ENCODE peak calls at places on chromosomes 11 and 22, in ten cellular contexts. W is M059J, H is Karpas-422, P is C1 segment of cervical spinal cord, J is ovary, A is adrenal gland, B is GOT3, M is colonic mucosa, G is WTC11, Q is KG1. I is an unnamed sample.
A peak's percentile ranks its signal among the peaks of the same experiment; 100 is the strongest.

GRCh38 chr11:67266424-67267187 is at the start of gene GRK2:
- DNase-seq in W (peak; percentile 50), H (peak; percentile 86), P (no peak), J (peak; percentile 73), A (no peak), B (no peak), M (no peak), G (no peak), Q (no peak), I (peak; percentile 62)

GRCh38 chr11:8719260-8720190 is 36.9 kb downstream of the RPL27A start:
- DNase-seq in W (peak; percentile 98), H (no peak), P (no peak), J (no peak), A (peak; percentile 86), B (peak; percentile 5), M (no peak), G (no peak), Q (no peak), I (no peak)

GRCh38 chr11:27313157-27313821 is 49.7 kb downstream of the CCDC34 start:
- DNase-seq in W (no peak), H (no peak), P (no peak), J (no peak), A (no peak), B (no peak), M (no peak), G (no peak), Q (no peak), I (no peak)

GRCh38 chr11:110349109-110349996 is 52.9 kb upstream of the RDX start:
- DNase-seq in W (peak; percentile 64), H (no peak), P (no peak), J (no peak), A (no peak), B (no peak), M (no peak), G (no peak), Q (no peak), I (no peak)

GRCh38 chr11:45879803-45880685 is 5.4 kb upstream of the MAPK8IP1 start:
- DNase-seq in W (peak; percentile 81), H (no peak), P (no peak), J (no peak), A (peak; percentile 71), B (no peak), M (no peak), G (no peak), Q (no peak), I (no peak)

GRCh38 chr11:43392713-43393112 is 34.0 kb downstream of the TTC17 start:
- DNase-seq in W (no peak), H (no peak), P (no peak), J (no peak), A (no peak), B (no peak), M (no peak), G (no peak), Q (no peak), I (no peak)

GRCh38 chr11:67504950-67505561 is at the start of gene PITPNM1:
- DNase-seq in W (peak; percentile 71), H (peak; percentile 86), P (no peak), J (peak; percentile 71), A (peak; percentile 59), B (no peak), M (peak; percentile 84), G (peak; percentile 78), Q (no peak), I (peak; percentile 75)

GRCh38 chr11:71305451-71306125 is 53.2 kb upstream of the SHANK2 start:
- DNase-seq in W (peak; percentile 14), H (no peak), P (no peak), J (peak; percentile 7), A (no peak), B (no peak), M (peak; percentile 13), G (no peak), Q (no peak), I (no peak)

GRCh38 chr22:31607696-31608095 is 54.3 kb downstream of the PISD start:
- DNase-seq in W (no peak), H (no peak), P (no peak), J (no peak), A (no peak), B (no peak), M (no peak), G (no peak), Q (no peak), I (no peak)

GRCh38 chr11:111785076-111785475 is 18.9 kb upstream of the PPP2R1B start:
- DNase-seq in W (no peak), H (no peak), P (no peak), J (no peak), A (no peak), B (no peak), M (no peak), G (no peak), Q (no peak), I (no peak)

GRCh38 chr11:18791175-18792065 is at the start of gene PTPN5:
- DNase-seq in W (no peak), H (no peak), P (no peak), J (no peak), A (no peak), B (no peak), M (no peak), G (peak; percentile 64), Q (no peak), I (no peak)

GRCh38 chr11:62832346-62833234 is at the start of gene TEX54:
- DNase-seq in W (no peak), H (no peak), P (no peak), J (peak; percentile 67), A (peak; percentile 75), B (no peak), M (peak; percentile 42), G (no peak), Q (no peak), I (peak; percentile 51)

GRCh38 chr11:64056213-64056785 is 20.6 kb downstream of the FLRT1 start:
- DNase-seq in W (no peak), H (no peak), P (no peak), J (no peak), A (no peak), B (no peak), M (no peak), G (no peak), Q (no peak), I (no peak)

GRCh38 chr22:49916851-49917250 is 1.4 kb downstream of the ALG12 start:
- DNase-seq in W (no peak), H (no peak), P (no peak), J (peak; percentile 52), A (no peak), B (no peak), M (no peak), G (no peak), Q (no peak), I (no peak)

GRCh38 chr11:84558085-84558905 is 1068.8 kb downstream of the DLG2 start:
- DNase-seq in W (peak; percentile 46), H (peak; percentile 85), P (no peak), J (no peak), A (peak; percentile 53), B (no peak), M (peak; percentile 34), G (peak; percentile 33), Q (peak; percentile 51), I (peak; percentile 45)

GRCh38 chr11:8732748-8733241 is 50.2 kb downstream of the RPL27A start:
- DNase-seq in W (peak; percentile 96), H (no peak), P (no peak), J (peak; percentile 63), A (peak; percentile 96), B (no peak), M (no peak), G (no peak), Q (no peak), I (peak; percentile 86)

GRCh38 chr22:45007247-45007945 is 2.4 kb downstream of the PHF21B start:
- DNase-seq in W (peak; percentile 2), H (no peak), P (no peak), J (peak; percentile 80), A (peak; percentile 62), B (no peak), M (no peak), G (peak; percentile 89), Q (no peak), I (peak; percentile 66)

GRCh38 chr22:37088108-37088605 is 21.4 kb downstream of the TMPRSS6 start:
- DNase-seq in W (peak; percentile 51), H (no peak), P (no peak), J (no peak), A (no peak), B (no peak), M (no peak), G (no peak), Q (no peak), I (no peak)

GRCh38 chr11:91406009-91406408 is 818.6 kb upstream of the FAT3 start:
- DNase-seq in W (no peak), H (no peak), P (no peak), J (no peak), A (no peak), B (no peak), M (no peak), G (no peak), Q (no peak), I (no peak)

GRCh38 chr22:44286673-44287072 is 26.1 kb downstream of the SHISAL1 start:
- DNase-seq in W (no peak), H (no peak), P (no peak), J (no peak), A (no peak), B (no peak), M (no peak), G (no peak), Q (no peak), I (no peak)

GRCh38 chr22:47175761-47176359 is 413.4 kb downstream of the TBC1D22A start:
- DNase-seq in W (no peak), H (no peak), P (no peak), J (peak; percentile 40), A (no peak), B (no peak), M (no peak), G (no peak), Q (no peak), I (peak; percentile 1)

GRCh38 chr11:115153135-115153534 is 351.1 kb downstream of the CADM1 start:
- DNase-seq in W (peak; percentile 31), H (no peak), P (no peak), J (no peak), A (no peak), B (no peak), M (no peak), G (no peak), Q (no peak), I (no peak)

GRCh38 chr11:27995082-27995481 is 112.9 kb downstream of the KIF18A start:
- DNase-seq in W (no peak), H (no peak), P (no peak), J (no peak), A (no peak), B (no peak), M (no peak), G (no peak), Q (no peak), I (no peak)

GRCh38 chr11:34972892-34973291 is 56.5 kb downstream of the PDHX start:
- DNase-seq in W (peak; percentile 90), H (no peak), P (no peak), J (no peak), A (no peak), B (no peak), M (no peak), G (no peak), Q (no peak), I (no peak)

GRCh38 chr11:102528618-102529017 is 1.9 kb downstream of the MMP7 start:
- DNase-seq in W (no peak), H (no peak), P (no peak), J (no peak), A (no peak), B (no peak), M (no peak), G (no peak), Q (no peak), I (no peak)

GRCh38 chr11:57274904-57275498 is 38.0 kb upstream of the APLNR start:
- DNase-seq in W (no peak), H (no peak), P (no peak), J (no peak), A (no peak), B (no peak), M (no peak), G (no peak), Q (no peak), I (no peak)

GRCh38 chr11:18365736-18366135 is 28.6 kb upstream of the LDHA start:
- DNase-seq in W (no peak), H (no peak), P (no peak), J (no peak), A (no peak), B (no peak), M (no peak), G (no peak), Q (no peak), I (no peak)

GRCh38 chr11:107370390-107370789 is 87.2 kb downstream of the CWF19L2 start:
- DNase-seq in W (peak; percentile 43), H (no peak), P (no peak), J (no peak), A (no peak), B (no peak), M (no peak), G (no peak), Q (no peak), I (no peak)

I was measured in thyroid gland.